ENCODE peak calls at places on chromosome 7, in seven cellular contexts. P is PC-9, G is IMR-90, C is A549, K is adrenal gland, B is Caco-2, E is GM23248. U is an unnamed sample.
A peak's percentile ranks its signal among the peaks of the same experiment; 100 is the strongest.

GRCh38 chr7:73451780-73452398 is 18.3 kb downstream of the FZD9 start:
- DNase-seq in P (no peak), G (peak; percentile 74), C (peak; percentile 61), K (no peak), B (no peak), E (peak; percentile 73), U (peak; percentile 48)

GRCh38 chr7:11427686-11428273 is 404.2 kb downstream of the THSD7A start:
- DNase-seq in P (peak; percentile 54), G (peak; percentile 56), C (peak; percentile 48), K (no peak), B (no peak), E (peak; percentile 80), U (no peak)

GRCh38 chr7:134431805-134432204 is 27.1 kb downstream of the AKR1B1 start:
- DNase-seq in P (no peak), G (no peak), C (no peak), K (no peak), B (peak; percentile 53), E (no peak), U (no peak)

GRCh38 chr7:44615149-44615611 is 8.8 kb downstream of the OGDH start:
- DNase-seq in P (no peak), G (peak; percentile 48), C (no peak), K (peak; percentile 51), B (peak; percentile 85), E (peak; percentile 67), U (no peak)

GRCh38 chr7:117873056-117873932 is at the start of gene CTTNBP2:
- DNase-seq in P (no peak), G (peak; percentile 59), C (peak; percentile 21), K (peak; percentile 52), B (peak; percentile 43), E (peak; percentile 75), U (no peak)

GRCh38 chr7:100604976-100605911 is 3.1 kb downstream of the PCOLCE start:
- DNase-seq in P (no peak), G (no peak), C (peak; percentile 74), K (peak; percentile 71), B (peak; percentile 80), E (no peak), U (no peak)

GRCh38 chr7:44978511-44979366 is at the start of gene MYO1G:
- DNase-seq in P (no peak), G (no peak), C (no peak), K (no peak), B (no peak), E (no peak), U (no peak)

GRCh38 chr7:45159296-45159695 is 1.7 kb downstream of the RAMP3 start:
- DNase-seq in P (no peak), G (no peak), C (no peak), K (no peak), B (no peak), E (no peak), U (no peak)

GRCh38 chr7:110868458-110868857 is 222.5 kb upstream of the LRRN3 start:
- DNase-seq in P (no peak), G (no peak), C (no peak), K (no peak), B (no peak), E (no peak), U (no peak)

GRCh38 chr7:2405201-2405600 is 1.8 kb downstream of the CHST12 start:
- DNase-seq in P (no peak), G (no peak), C (no peak), K (no peak), B (no peak), E (no peak), U (no peak)

GRCh38 chr7:48512892-48513291 is 341.6 kb downstream of the ABCA13 start:
- DNase-seq in P (no peak), G (no peak), C (no peak), K (no peak), B (no peak), E (no peak), U (no peak)

GRCh38 chr7:45073843-45074737 is 14.7 kb downstream of the NACAD start:
- DNase-seq in P (peak; percentile 63), G (no peak), C (no peak), K (no peak), B (no peak), E (no peak), U (no peak)

GRCh38 chr7:138739859-138740258 is 38.7 kb upstream of the SVOPL start:
- DNase-seq in P (no peak), G (no peak), C (no peak), K (no peak), B (no peak), E (no peak), U (no peak)

GRCh38 chr7:151697515-151697895 is 177.8 kb upstream of the RHEB start:
- DNase-seq in P (no peak), G (no peak), C (no peak), K (no peak), B (no peak), E (no peak), U (no peak)

GRCh38 chr7:55299273-55299967 is 65.7 kb upstream of the LANCL2 start:
- DNase-seq in P (no peak), G (no peak), C (no peak), K (no peak), B (no peak), E (no peak), U (no peak)

GRCh38 chr7:137462847-137463246 is 119.3 kb upstream of the PTN start:
- DNase-seq in P (no peak), G (no peak), C (no peak), K (no peak), B (no peak), E (peak; percentile 5), U (no peak)

GRCh38 chr7:93442478-93443224 is 131.9 kb downstream of the CALCR start:
- DNase-seq in P (no peak), G (peak; percentile 13), C (peak; percentile 28), K (peak; percentile 16), B (peak; percentile 48), E (peak; percentile 63), U (peak; percentile 25)

GRCh38 chr7:32879460-32879859 is 12.1 kb downstream of the KBTBD2 start:
- DNase-seq in P (no peak), G (no peak), C (no peak), K (no peak), B (no peak), E (peak; percentile 50), U (no peak)

GRCh38 chr7:30247546-30248386 is 36.6 kb upstream of the ZNRF2 start:
- DNase-seq in P (no peak), G (no peak), C (no peak), K (no peak), B (no peak), E (no peak), U (no peak)

GRCh38 chr7:35259555-35259954 is 5.7 kb upstream of the TBX20 start:
- DNase-seq in P (no peak), G (no peak), C (no peak), K (no peak), B (no peak), E (no peak), U (no peak)

GRCh38 chr7:154927624-154928125 is 75.2 kb downstream of the PAXIP1 start:
- DNase-seq in P (peak; percentile 79), G (peak; percentile 87), C (peak; percentile 66), K (peak; percentile 89), B (peak; percentile 77), E (peak; percentile 92), U (peak; percentile 76)

DNA sequence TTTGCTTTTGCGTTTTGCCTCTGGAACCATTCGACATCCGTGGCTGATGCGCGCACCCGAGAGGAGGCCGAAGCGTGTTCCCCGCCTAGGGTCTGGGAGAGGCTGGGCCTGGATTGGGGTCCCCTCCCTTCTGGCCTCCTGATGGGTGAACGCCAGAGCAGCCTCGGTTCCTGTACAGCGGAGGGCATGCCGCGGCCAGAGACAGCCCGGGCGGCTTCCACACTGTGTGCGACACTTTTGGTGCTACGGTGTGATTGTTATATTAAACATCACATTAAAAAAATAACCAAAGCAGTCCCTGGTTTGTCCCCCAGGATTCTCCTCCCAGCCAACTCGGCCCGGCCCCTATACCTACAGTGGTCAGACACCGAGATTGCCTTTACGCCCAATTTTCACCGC is 3.7 kb upstream of the HOXA7 start:
- DNase-seq in P (no peak), G (no peak), C (no peak), K (peak; percentile 17), B (peak; percentile 17), E (no peak), U (no peak)
- H3K4me1 ChIP-seq in P (peaks cover 3% of the 10 kb centered on the region), G (peaks cover 1% of the 10 kb centered on the region), C (peaks cover 3% of the 10 kb centered on the region), K (peaks cover 10% of the 10 kb centered on the region), B (peaks cover 7% of the 10 kb centered on the region), E (peaks cover 5% of the 10 kb centered on the region), U (peaks cover 36% of the 10 kb centered on the region)

GRCh38 chr7:25847331-25848070 is 304.5 kb upstream of the NFE2L3 start:
- DNase-seq in P (peak; percentile 88), G (peak; percentile 33), C (no peak), K (no peak), B (no peak), E (peak; percentile 72), U (peak; percentile 93)
- H3K4me1 ChIP-seq in P (peaks cover 32% of the 10 kb centered on the region), G (peaks cover 20% of the 10 kb centered on the region), C (peaks cover 49% of the 10 kb centered on the region), K (peaks cover 10% of the 10 kb centered on the region), B (peaks cover 27% of the 10 kb centered on the region), E (peaks cover 71% of the 10 kb centered on the region), U (peaks cover 91% of the 10 kb centered on the region)

GRCh38 chr7:128217972-128218652 is 23.0 kb upstream of the LEP start:
- DNase-seq in P (no peak), G (no peak), C (peak; percentile 51), K (no peak), B (no peak), E (peak; percentile 27), U (no peak)

GRCh38 chr7:128217030-128217805 is 23.9 kb upstream of the LEP start:
- DNase-seq in P (peak; percentile 50), G (peak; percentile 52), C (no peak), K (no peak), B (no peak), E (peak; percentile 94), U (no peak)

GRCh38 chr7:128219646-128220045 is 21.4 kb upstream of the LEP start:
- DNase-seq in P (no peak), G (no peak), C (no peak), K (no peak), B (no peak), E (no peak), U (no peak)

GRCh38 chr7:128226132-128226980 is 14.7 kb upstream of the LEP start:
- DNase-seq in P (no peak), G (no peak), C (no peak), K (no peak), B (no peak), E (no peak), U (no peak)

DNA sequence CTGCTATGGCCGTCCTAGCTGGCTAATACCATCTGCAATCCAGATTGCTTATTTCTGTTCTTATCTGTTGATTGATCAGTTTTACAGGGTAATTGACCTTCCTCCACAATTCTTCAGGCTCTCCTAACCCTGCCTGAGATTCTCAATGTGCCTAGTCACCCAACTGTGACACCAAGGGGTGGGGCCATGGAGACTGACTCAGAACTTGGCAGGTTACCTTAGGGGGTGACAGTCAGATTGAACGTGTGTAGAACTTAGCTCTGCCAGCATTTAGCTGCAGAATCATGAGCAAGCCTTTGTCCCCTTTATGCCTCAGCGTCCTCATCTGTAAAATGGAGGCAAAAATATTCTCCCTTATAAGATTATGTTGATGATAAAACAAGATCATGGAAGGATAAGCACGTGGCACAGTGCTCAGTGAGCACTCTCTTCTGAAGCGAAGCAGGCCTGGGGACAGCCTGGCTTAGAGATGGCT is 19.1 kb upstream of the LEP start:
- DNase-seq in P (peak; percentile 92), G (peak; percentile 48), C (peak; percentile 57), K (peak; percentile 33), B (no peak), E (peak; percentile 91), U (no peak)
- H3K4me1 ChIP-seq in P (peaks cover 21% of the 10 kb centered on the region), G (peaks cover 2% of the 10 kb centered on the region), C (peaks cover 11% of the 10 kb centered on the region), K (no peaks in the 10 kb centered on the region), B (no peaks in the 10 kb centered on the region), E (peaks cover 35% of the 10 kb centered on the region), U (no peaks in the 10 kb centered on the region)

GRCh38 chr7:122380993-122381392 is 76.4 kb upstream of the FEZF1 start:
- DNase-seq in P (no peak), G (no peak), C (no peak), K (no peak), B (no peak), E (no peak), U (no peak)
- H3K4me1 ChIP-seq in P (no peaks in the 10 kb centered on the region), G (no peaks in the 10 kb centered on the region), C (no peaks in the 10 kb centered on the region), K (no peaks in the 10 kb centered on the region), B (no peaks in the 10 kb centered on the region), E (no peaks in the 10 kb centered on the region), U (no peaks in the 10 kb centered on the region)

U was measured in SJSA1.